ENCODE peak calls at places on chromosomes 3 and 15, in eight cellular contexts. One of them, this sample, is unnamed.

GRCh38 chr3:25567390-25567789 is 97.3 kb downstream of the TOP2B start:
- DNase-seq in fibroblast of the conjunctiva: no peak
- DNase-seq in GM23338: no peak
- DNase-seq in SHP77: no peak
- DNase-seq in GM12864: no peak
- DNase-seq in M059J: no peak
- DNase-seq in NT2/D1: no peak
- DNase-seq in HAP-1: no peak
- DNase-seq in this sample: no peak

GRCh38 chr3:48564022-48564421 is 441 bp upstream of the UCN2 start:
- DNase-seq in fibroblast of the conjunctiva: no peak
- DNase-seq in GM23338: no peak
- DNase-seq in SHP77: peak; percentile 20
- DNase-seq in GM12864: no peak
- DNase-seq in M059J: peak; percentile 89
- DNase-seq in NT2/D1: no peak
- DNase-seq in HAP-1: no peak
- DNase-seq in this sample: peak; percentile 91

GRCh38 chr3:102512734-102513518 is 78.1 kb downstream of the ZPLD1 start:
- DNase-seq in fibroblast of the conjunctiva: no peak
- DNase-seq in GM23338: no peak
- DNase-seq in SHP77: no peak
- DNase-seq in GM12864: no peak
- DNase-seq in M059J: peak; percentile 54
- DNase-seq in NT2/D1: no peak
- DNase-seq in HAP-1: no peak
- DNase-seq in this sample: no peak

GRCh38 chr3:159766563-159767185 is 222.0 kb upstream of the IL12A start:
- DNase-seq in fibroblast of the conjunctiva: no peak
- DNase-seq in GM23338: peak; percentile 77
- DNase-seq in SHP77: peak; percentile 45
- DNase-seq in GM12864: no peak
- DNase-seq in M059J: peak; percentile 77
- DNase-seq in NT2/D1: no peak
- DNase-seq in HAP-1: peak; percentile 53
- DNase-seq in this sample: peak; percentile 69

GRCh38 chr3:108970561-108970960 is 16.9 kb upstream of the GUCA1C start:
- DNase-seq in fibroblast of the conjunctiva: no peak
- DNase-seq in GM23338: no peak
- DNase-seq in SHP77: no peak
- DNase-seq in GM12864: no peak
- DNase-seq in M059J: no peak
- DNase-seq in NT2/D1: peak; percentile 2
- DNase-seq in HAP-1: no peak
- DNase-seq in this sample: no peak

GRCh38 chr3:112759681-112760080 is 87.0 kb downstream of the CD200R1L start:
- DNase-seq in fibroblast of the conjunctiva: no peak
- DNase-seq in GM23338: no peak
- DNase-seq in SHP77: peak; percentile 76
- DNase-seq in GM12864: no peak
- DNase-seq in M059J: no peak
- DNase-seq in NT2/D1: no peak
- DNase-seq in HAP-1: no peak
- DNase-seq in this sample: no peak

GRCh38 chr3:42936157-42936981 is 30.4 kb downstream of the ZNF662 start:
- DNase-seq in fibroblast of the conjunctiva: no peak
- DNase-seq in GM23338: peak; percentile 38
- DNase-seq in SHP77: no peak
- DNase-seq in GM12864: no peak
- DNase-seq in M059J: peak; percentile 88
- DNase-seq in NT2/D1: no peak
- DNase-seq in HAP-1: no peak
- DNase-seq in this sample: peak; percentile 21

GRCh38 chr15:31300981-31301686 is 25.5 kb upstream of the KLF13 start:
- DNase-seq in fibroblast of the conjunctiva: no peak
- DNase-seq in GM23338: no peak
- DNase-seq in SHP77: no peak
- DNase-seq in GM12864: no peak
- DNase-seq in M059J: no peak
- DNase-seq in NT2/D1: no peak
- DNase-seq in HAP-1: no peak
- DNase-seq in this sample: no peak

GRCh38 chr15:45641374-45641778 is 6.5 kb downstream of the SQOR start:
- DNase-seq in fibroblast of the conjunctiva: peak; percentile 87
- DNase-seq in GM23338: no peak
- DNase-seq in SHP77: no peak
- DNase-seq in GM12864: no peak
- DNase-seq in M059J: peak; percentile 71
- DNase-seq in NT2/D1: no peak
- DNase-seq in HAP-1: no peak
- DNase-seq in this sample: peak; percentile 79

GRCh38 chr3:87595798-87596197 is 319.4 kb upstream of the POU1F1 start:
- DNase-seq in fibroblast of the conjunctiva: no peak
- DNase-seq in GM23338: no peak
- DNase-seq in SHP77: no peak
- DNase-seq in GM12864: no peak
- DNase-seq in M059J: no peak
- DNase-seq in NT2/D1: no peak
- DNase-seq in HAP-1: no peak
- DNase-seq in this sample: no peak

GRCh38 chr3:40745381-40746106 is 220.8 kb downstream of the ZNF621 start:
- DNase-seq in fibroblast of the conjunctiva: no peak
- DNase-seq in GM23338: no peak
- DNase-seq in SHP77: no peak
- DNase-seq in GM12864: no peak
- DNase-seq in M059J: no peak
- DNase-seq in NT2/D1: no peak
- DNase-seq in HAP-1: no peak
- DNase-seq in this sample: peak; percentile 15

GRCh38 chr3:136862611-136862951 is 573 bp downstream of the NCK1 start:
- DNase-seq in fibroblast of the conjunctiva: peak; percentile 18
- DNase-seq in GM23338: peak; percentile 70
- DNase-seq in SHP77: peak; percentile 68
- DNase-seq in GM12864: peak; percentile 29
- DNase-seq in M059J: peak; percentile 81
- DNase-seq in NT2/D1: peak; percentile 40
- DNase-seq in HAP-1: peak; percentile 77
- DNase-seq in this sample: peak; percentile 65

GRCh38 chr3:58085616-58086015 is 77.4 kb downstream of the FLNB start:
- DNase-seq in fibroblast of the conjunctiva: no peak
- DNase-seq in GM23338: no peak
- DNase-seq in SHP77: no peak
- DNase-seq in GM12864: no peak
- DNase-seq in M059J: no peak
- DNase-seq in NT2/D1: no peak
- DNase-seq in HAP-1: no peak
- DNase-seq in this sample: no peak

GRCh38 chr3:154786724-154787123 is 293.4 kb upstream of the MME start:
- DNase-seq in fibroblast of the conjunctiva: no peak
- DNase-seq in GM23338: no peak
- DNase-seq in SHP77: no peak
- DNase-seq in GM12864: no peak
- DNase-seq in M059J: peak; percentile 11
- DNase-seq in NT2/D1: no peak
- DNase-seq in HAP-1: no peak
- DNase-seq in this sample: peak; percentile 5

GRCh38 chr3:194245474-194245873 is 105.7 kb downstream of the CPN2 start:
- DNase-seq in fibroblast of the conjunctiva: no peak
- DNase-seq in GM23338: no peak
- DNase-seq in SHP77: no peak
- DNase-seq in GM12864: no peak
- DNase-seq in M059J: no peak
- DNase-seq in NT2/D1: no peak
- DNase-seq in HAP-1: no peak
- DNase-seq in this sample: no peak

GRCh38 chr15:47384316-47384715 is 333.0 kb upstream of the SEMA6D start:
- DNase-seq in fibroblast of the conjunctiva: peak; percentile 95
- DNase-seq in GM23338: peak; percentile 12
- DNase-seq in SHP77: no peak
- DNase-seq in GM12864: no peak
- DNase-seq in M059J: peak; percentile 57
- DNase-seq in NT2/D1: no peak
- DNase-seq in HAP-1: no peak
- DNase-seq in this sample: peak; percentile 73

GRCh38 chr15:38085104-38085503 is 150.7 kb downstream of the TMCO5A start:
- DNase-seq in fibroblast of the conjunctiva: no peak
- DNase-seq in GM23338: no peak
- DNase-seq in SHP77: no peak
- DNase-seq in GM12864: peak; percentile 67
- DNase-seq in M059J: no peak
- DNase-seq in NT2/D1: no peak
- DNase-seq in HAP-1: no peak
- DNase-seq in this sample: no peak

GRCh38 chr3:106333911-106334618 is 465.3 kb upstream of the CBLB start:
- DNase-seq in fibroblast of the conjunctiva: peak; percentile 3
- DNase-seq in GM23338: no peak
- DNase-seq in SHP77: no peak
- DNase-seq in GM12864: no peak
- DNase-seq in M059J: peak; percentile 84
- DNase-seq in NT2/D1: no peak
- DNase-seq in HAP-1: no peak
- DNase-seq in this sample: peak; percentile 60

GRCh38 chr3:171186383-171186782 is 159.9 kb upstream of the SLC2A2 start:
- DNase-seq in fibroblast of the conjunctiva: no peak
- DNase-seq in GM23338: no peak
- DNase-seq in SHP77: no peak
- DNase-seq in GM12864: no peak
- DNase-seq in M059J: no peak
- DNase-seq in NT2/D1: no peak
- DNase-seq in HAP-1: no peak
- DNase-seq in this sample: no peak

GRCh38 chr3:24588568-24588967 is 93.9 kb upstream of the THRB start:
- DNase-seq in fibroblast of the conjunctiva: no peak
- DNase-seq in GM23338: no peak
- DNase-seq in SHP77: no peak
- DNase-seq in GM12864: no peak
- DNase-seq in M059J: no peak
- DNase-seq in NT2/D1: no peak
- DNase-seq in HAP-1: no peak
- DNase-seq in this sample: no peak

GRCh38 chr15:40389824-40390595 is 7.5 kb downstream of the KNSTRN start:
- DNase-seq in fibroblast of the conjunctiva: no peak
- DNase-seq in GM23338: no peak
- DNase-seq in SHP77: no peak
- DNase-seq in GM12864: no peak
- DNase-seq in M059J: no peak
- DNase-seq in NT2/D1: no peak
- DNase-seq in HAP-1: no peak
- DNase-seq in this sample: no peak

GRCh38 chr3:154126651-154127050 is 5.5 kb downstream of the ARHGEF26 start:
- DNase-seq in fibroblast of the conjunctiva: no peak
- DNase-seq in GM23338: no peak
- DNase-seq in SHP77: no peak
- DNase-seq in GM12864: no peak
- DNase-seq in M059J: no peak
- DNase-seq in NT2/D1: no peak
- DNase-seq in HAP-1: no peak
- DNase-seq in this sample: no peak

GRCh38 chr15:55789066-55789660 is 46.2 kb upstream of the PRTG start:
- DNase-seq in fibroblast of the conjunctiva: no peak
- DNase-seq in GM23338: peak; percentile 87
- DNase-seq in SHP77: no peak
- DNase-seq in GM12864: no peak
- DNase-seq in M059J: no peak
- DNase-seq in NT2/D1: no peak
- DNase-seq in HAP-1: peak; percentile 80
- DNase-seq in this sample: peak; percentile 14

GRCh38 chr3:10566451-10566850 is 61.1 kb upstream of the ATP2B2 start:
- DNase-seq in fibroblast of the conjunctiva: no peak
- DNase-seq in GM23338: no peak
- DNase-seq in SHP77: no peak
- DNase-seq in GM12864: no peak
- DNase-seq in M059J: no peak
- DNase-seq in NT2/D1: no peak
- DNase-seq in HAP-1: no peak
- DNase-seq in this sample: no peak

GRCh38 chr3:137792633-137793271 is 28.6 kb downstream of the SOX14 start:
- DNase-seq in fibroblast of the conjunctiva: peak; percentile 6
- DNase-seq in GM23338: peak; percentile 85
- DNase-seq in SHP77: peak; percentile 11
- DNase-seq in GM12864: peak; percentile 7
- DNase-seq in M059J: peak; percentile 44
- DNase-seq in NT2/D1: no peak
- DNase-seq in HAP-1: peak; percentile 51
- DNase-seq in this sample: peak; percentile 49

GRCh38 chr3:15387171-15387581 is 40.2 kb downstream of the METTL6 start:
- DNase-seq in fibroblast of the conjunctiva: no peak
- DNase-seq in GM23338: no peak
- DNase-seq in SHP77: no peak
- DNase-seq in GM12864: no peak
- DNase-seq in M059J: peak; percentile 67
- DNase-seq in NT2/D1: no peak
- DNase-seq in HAP-1: no peak
- DNase-seq in this sample: peak; percentile 36

GRCh38 chr15:80579611-80580010 is 115.5 kb upstream of the ABHD17C start:
- DNase-seq in fibroblast of the conjunctiva: no peak
- DNase-seq in GM23338: no peak
- DNase-seq in SHP77: no peak
- DNase-seq in GM12864: no peak
- DNase-seq in M059J: no peak
- DNase-seq in NT2/D1: no peak
- DNase-seq in HAP-1: no peak
- DNase-seq in this sample: no peak

GRCh38 chr3:14466179-14466903 is 63.9 kb downstream of the SLC6A6 start:
- DNase-seq in fibroblast of the conjunctiva: no peak
- DNase-seq in GM23338: no peak
- DNase-seq in SHP77: no peak
- DNase-seq in GM12864: no peak
- DNase-seq in M059J: no peak
- DNase-seq in NT2/D1: no peak
- DNase-seq in HAP-1: no peak
- DNase-seq in this sample: no peak

GRCh38 chr3:89955141-89955540 is 847.7 kb downstream of the EPHA3 start:
- DNase-seq in fibroblast of the conjunctiva: no peak
- DNase-seq in GM23338: no peak
- DNase-seq in SHP77: peak; percentile 37
- DNase-seq in GM12864: no peak
- DNase-seq in M059J: no peak
- DNase-seq in NT2/D1: no peak
- DNase-seq in HAP-1: no peak
- DNase-seq in this sample: no peak

GRCh38 chr3:19997502-19997901 is 14.6 kb downstream of the PP2D1 start:
- DNase-seq in fibroblast of the conjunctiva: no peak
- DNase-seq in GM23338: no peak
- DNase-seq in SHP77: no peak
- DNase-seq in GM12864: no peak
- DNase-seq in M059J: no peak
- DNase-seq in NT2/D1: no peak
- DNase-seq in HAP-1: no peak
- DNase-seq in this sample: no peak

GRCh38 chr3:52606373-52607085 is 70.1 kb downstream of the UQCC5 start:
- DNase-seq in fibroblast of the conjunctiva: peak; percentile 3
- DNase-seq in GM23338: no peak
- DNase-seq in SHP77: peak; percentile 77
- DNase-seq in GM12864: no peak
- DNase-seq in M059J: peak; percentile 77
- DNase-seq in NT2/D1: no peak
- DNase-seq in HAP-1: no peak
- DNase-seq in this sample: peak; percentile 2

GRCh38 chr15:82585072-82585471 is 44.8 kb upstream of the RPS17 start:
- DNase-seq in fibroblast of the conjunctiva: no peak
- DNase-seq in GM23338: peak; percentile 44
- DNase-seq in SHP77: no peak
- DNase-seq in GM12864: no peak
- DNase-seq in M059J: peak; percentile 26
- DNase-seq in NT2/D1: no peak
- DNase-seq in HAP-1: no peak
- DNase-seq in this sample: peak; percentile 13

GRCh38 chr3:168888781-168889180 is 774.7 kb downstream of the MECOM start:
- DNase-seq in fibroblast of the conjunctiva: no peak
- DNase-seq in GM23338: no peak
- DNase-seq in SHP77: no peak
- DNase-seq in GM12864: no peak
- DNase-seq in M059J: no peak
- DNase-seq in NT2/D1: no peak
- DNase-seq in HAP-1: no peak
- DNase-seq in this sample: no peak

GRCh38 chr3:195825191-195825588 is 13.5 kb upstream of the MUC4 start:
- DNase-seq in fibroblast of the conjunctiva: no peak
- DNase-seq in GM23338: no peak
- DNase-seq in SHP77: no peak
- DNase-seq in GM12864: no peak
- DNase-seq in M059J: no peak
- DNase-seq in NT2/D1: no peak
- DNase-seq in HAP-1: no peak
- DNase-seq in this sample: no peak

This sample was measured in EL.